ENCODE peak calls at places on chromosomes 12 and 14, in eight cellular contexts. H is AG04449, F is bronchial epithelial cell, W is cardiac fibroblast, J is IMR-90, C is RWPE2, Y is mammary epithelial cell, G is lower lobe of right lung. Q is an unnamed sample.

GRCh38 chr14:49945448-49946319 is 52.8 kb downstream of the ARF6 start:
- DNase-seq in H (no peak), F (no peak), W (no peak), J (no peak), C (no peak), Y (no peak), G (no peak), Q (no peak)

GRCh38 chr12:57401165-57401564 is 29.7 kb downstream of the R3HDM2 start:
- DNase-seq in H (no peak), F (no peak), W (no peak), J (no peak), C (no peak), Y (no peak), G (no peak), Q (no peak)

GRCh38 chr12:82687020-82687951 is 580 bp downstream of the TMTC2 start:
- DNase-seq in H (no peak), F (peak), W (peak), J (peak), C (peak), Y (peak), G (peak), Q (peak)

GRCh38 chr14:78764645-78765044 is 594.5 kb downstream of the NRXN3 start:
- DNase-seq in H (no peak), F (no peak), W (peak), J (no peak), C (no peak), Y (no peak), G (no peak), Q (no peak)

GRCh38 chr12:114682920-114683708 is 861 bp downstream of the TBX3 start:
- DNase-seq in H (no peak), F (no peak), W (peak), J (no peak), C (no peak), Y (peak), G (no peak), Q (peak)

GRCh38 chr12:87845995-87846483 is 183.2 kb downstream of the C12orf50 start:
- DNase-seq in H (no peak), F (no peak), W (no peak), J (no peak), C (no peak), Y (no peak), G (no peak), Q (no peak)

GRCh38 chr12:117334855-117335587 is 26.4 kb downstream of the NOS1 start:
- DNase-seq in H (no peak), F (no peak), W (no peak), J (no peak), C (no peak), Y (no peak), G (no peak), Q (no peak)

GRCh38 chr12:2083008-2083407 is 30.2 kb downstream of the CACNA1C start:
- DNase-seq in H (no peak), F (no peak), W (no peak), J (peak), C (no peak), Y (no peak), G (no peak), Q (no peak)

GRCh38 chr14:39873793-39874192 is 441.6 kb upstream of the FBXO33 start:
- DNase-seq in H (no peak), F (peak), W (no peak), J (no peak), C (no peak), Y (no peak), G (no peak), Q (peak)

GRCh38 chr12:105403095-105403494 is 72.6 kb downstream of the C12orf75 start:
- DNase-seq in H (no peak), F (no peak), W (no peak), J (no peak), C (no peak), Y (no peak), G (no peak), Q (no peak)

GRCh38 chr14:77041837-77042557 is 13.5 kb upstream of the IRF2BPL start:
- DNase-seq in H (peak), F (peak), W (peak), J (peak), C (no peak), Y (peak), G (no peak), Q (peak)

GRCh38 chr12:51238037-51238509 is 553 bp upstream of the DAZAP2 start:
- DNase-seq in H (no peak), F (peak), W (no peak), J (no peak), C (no peak), Y (no peak), G (no peak), Q (peak)

GRCh38 chr12:120944645-120945217 is 33.6 kb upstream of the HNF1A start:
- DNase-seq in H (no peak), F (peak), W (peak), J (peak), C (no peak), Y (peak), G (peak), Q (peak)

GRCh38 chr14:61326847-61327246 is 5.5 kb downstream of the PRKCH start:
- DNase-seq in H (no peak), F (peak), W (peak), J (no peak), C (no peak), Y (no peak), G (peak), Q (peak)
- H3K4me3 ChIP-seq in H (no peak), F (no peak), W (no peak), J (no peak), C (no peak), Y (no peak), G (peak), Q (no peak)

GRCh38 chr12:110114596-110114995 is 9.6 kb upstream of the IFT81 start:
- DNase-seq in H (no peak), F (no peak), W (no peak), J (no peak), C (no peak), Y (no peak), G (no peak), Q (no peak)

GRCh38 chr12:110115675-110116074 is 8.5 kb upstream of the IFT81 start:
- DNase-seq in H (no peak), F (no peak), W (no peak), J (no peak), C (no peak), Y (no peak), G (no peak), Q (no peak)

GRCh38 chr12:110120878-110121277 is 3.3 kb upstream of the IFT81 start:
- DNase-seq in H (no peak), F (no peak), W (no peak), J (no peak), C (no peak), Y (no peak), G (no peak), Q (peak)

GRCh38 chr12:110117948-110118685 is 6.0 kb upstream of the IFT81 start:
- DNase-seq in H (no peak), F (no peak), W (no peak), J (no peak), C (no peak), Y (no peak), G (no peak), Q (peak)

DNA sequence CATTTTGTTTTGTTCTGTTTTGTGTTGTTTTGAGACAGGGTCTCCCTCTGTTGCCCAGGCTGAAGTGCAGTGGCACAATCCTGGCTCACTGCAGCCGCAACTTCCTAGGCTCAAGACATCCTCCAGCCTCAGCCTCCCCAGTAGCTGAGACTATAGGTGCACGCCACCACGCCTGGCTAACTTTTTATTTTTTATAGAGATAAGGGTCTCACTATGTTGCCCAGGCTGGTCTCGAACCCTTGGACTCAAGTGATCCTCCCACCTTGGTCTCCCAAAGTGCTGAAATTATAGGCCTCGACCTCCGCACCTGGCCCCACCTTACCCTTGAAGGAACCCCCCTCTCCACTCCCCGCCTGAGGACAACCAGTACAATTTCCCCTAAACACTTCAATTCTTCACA is 7.5 kb upstream of the IFT81 start:
- DNase-seq in H (no peak), F (no peak), W (no peak), J (no peak), C (no peak), Y (no peak), G (no peak), Q (no peak)
- TF ChIP-seq CTCF in H (no peak), F (no peak), W (no peak), J (no peak), C (no peak), Y (no peak), G (no peak), Q (no peak)

GRCh38 chr14:101821528-101821927 is 60.0 kb downstream of the PPP2R5C start:
- DNase-seq in H (no peak), F (no peak), W (no peak), J (no peak), C (no peak), Y (no peak), G (no peak), Q (no peak)

GRCh38 chr14:101825797-101826196 is 64.3 kb downstream of the PPP2R5C start:
- DNase-seq in H (no peak), F (no peak), W (no peak), J (no peak), C (no peak), Y (no peak), G (no peak), Q (no peak)

GRCh38 chr14:101823511-101824120 is 62.1 kb downstream of the PPP2R5C start:
- DNase-seq in H (no peak), F (peak), W (no peak), J (no peak), C (no peak), Y (no peak), G (no peak), Q (no peak)

GRCh38 chr14:101824339-101824727 is 62.8 kb downstream of the PPP2R5C start:
- DNase-seq in H (no peak), F (peak), W (peak), J (no peak), C (no peak), Y (no peak), G (no peak), Q (peak)

GRCh38 chr14:101823081-101823480 is 61.6 kb downstream of the PPP2R5C start:
- DNase-seq in H (no peak), F (peak), W (no peak), J (peak), C (no peak), Y (no peak), G (no peak), Q (no peak)
- H3K4me3 ChIP-seq in H (no peak), F (no peak), W (no peak), J (no peak), C (no peak), Y (no peak), G (peak), Q (no peak)

GRCh38 chr14:55588259-55588699 is 8.3 kb downstream of the KTN1 start:
- DNase-seq in H (no peak), F (peak), W (peak), J (peak), C (no peak), Y (peak), G (no peak), Q (peak)
- TF ChIP-seq CTCF in H (no peak), F (no peak), W (no peak), J (no peak), C (no peak), Y (no peak), G (no peak), Q (no peak)

GRCh38 chr12:109455706-109456105 is 21.4 kb downstream of the KCTD10 start:
- DNase-seq in H (no peak), F (no peak), W (no peak), J (no peak), C (no peak), Y (no peak), G (no peak), Q (no peak)
- H3K4me3 ChIP-seq in H (no peak), F (no peak), W (no peak), J (no peak), C (no peak), Y (no peak), G (no peak), Q (no peak)

GRCh38 chr14:61080591-61081010 is 99.6 kb downstream of the SLC38A6 start:
- DNase-seq in H (peak), F (no peak), W (peak), J (peak), C (no peak), Y (no peak), G (no peak), Q (no peak)
- TF ChIP-seq CTCF in H (peak), F (no peak), W (no peak), J (no peak), C (no peak), Y (no peak), G (no peak), Q (no peak)

GRCh38 chr14:92844220-92844619 is 50.1 kb downstream of the GOLGA5 start:
- DNase-seq in H (no peak), F (peak), W (peak), J (no peak), C (no peak), Y (no peak), G (no peak), Q (peak)

GRCh38 chr14:92847220-92848148 is 53.4 kb downstream of the GOLGA5 start:
- DNase-seq in H (no peak), F (no peak), W (no peak), J (no peak), C (no peak), Y (no peak), G (no peak), Q (no peak)

GRCh38 chr14:92846162-92846897 is 52.2 kb downstream of the GOLGA5 start:
- DNase-seq in H (peak), F (peak), W (peak), J (peak), C (no peak), Y (peak), G (no peak), Q (peak)

DNA sequence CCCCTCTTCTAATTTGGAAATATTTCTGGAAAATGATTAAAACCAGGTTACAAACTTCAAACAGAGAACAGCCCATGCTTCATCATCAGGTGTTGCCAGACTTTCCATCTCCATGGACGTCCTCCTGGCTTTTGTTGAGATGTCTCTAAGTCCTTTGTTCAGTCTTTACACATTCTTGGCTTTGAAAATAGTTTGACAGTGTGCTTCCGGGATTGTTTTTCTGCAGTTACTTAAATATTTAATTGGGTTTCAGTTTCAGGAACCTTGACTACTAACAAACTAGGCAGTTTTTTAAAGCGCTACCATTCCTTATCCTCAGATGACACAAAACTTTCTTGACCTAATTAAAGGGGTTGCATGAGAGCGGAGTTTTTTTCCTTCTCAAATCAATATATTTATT is 47.8 kb downstream of the GOLGA5 start:
- DNase-seq in H (no peak), F (no peak), W (no peak), J (no peak), C (no peak), Y (no peak), G (no peak), Q (no peak)
- H3K4me3 ChIP-seq in H (no peak), F (no peak), W (no peak), J (no peak), C (no peak), Y (no peak), G (no peak), Q (no peak)

Q was measured in epithelial cell of esophagus.